ENCODE peak calls at places on chromosomes 2 and 18, in five cellular contexts. One of them, this sample, is unnamed.

GRCh38 chr2:230779607-230780006 is 67.0 kb downstream of the CAB39 start:
- DNase-seq in lower lobe of right lung: no peak
- DNase-seq in HepG2: no peak
- DNase-seq in IMR-90: no peak
- DNase-seq in sigmoid colon: no peak
- DNase-seq in this sample: no peak

GRCh38 chr2:5442736-5443135 is 249.4 kb upstream of the SOX11 start:
- DNase-seq in lower lobe of right lung: no peak
- DNase-seq in sigmoid colon: no peak
- DNase-seq in HepG2: no peak
- DNase-seq in IMR-90: no peak
- DNase-seq in this sample: no peak

GRCh38 chr18:75244336-75244735 is 33.7 kb downstream of the TSHZ1 start:
- DNase-seq in HepG2: peak; percentile 21
- DNase-seq in sigmoid colon: no peak
- DNase-seq in IMR-90: no peak
- DNase-seq in lower lobe of right lung: no peak
- DNase-seq in this sample: peak; percentile 34

GRCh38 chr2:53989210-53989862 is 18.5 kb upstream of the PSME4 start:
- DNase-seq in IMR-90: no peak
- DNase-seq in lower lobe of right lung: no peak
- DNase-seq in sigmoid colon: no peak
- DNase-seq in HepG2: peak; percentile 68
- DNase-seq in this sample: no peak

GRCh38 chr18:67589325-67589724 is 72.8 kb upstream of the DSEL start:
- DNase-seq in HepG2: no peak
- DNase-seq in IMR-90: peak; percentile 53
- DNase-seq in lower lobe of right lung: no peak
- DNase-seq in sigmoid colon: no peak
- DNase-seq in this sample: no peak

GRCh38 chr2:64624108-64624610 is 29.6 kb downstream of the SERTAD2 start:
- DNase-seq in HepG2: no peak
- DNase-seq in sigmoid colon: peak; percentile 18
- DNase-seq in lower lobe of right lung: no peak
- DNase-seq in IMR-90: no peak
- DNase-seq in this sample: no peak

GRCh38 chr2:152961376-152961775 is 243.0 kb downstream of the ARL6IP6 start:
- DNase-seq in lower lobe of right lung: no peak
- DNase-seq in IMR-90: no peak
- DNase-seq in HepG2: no peak
- DNase-seq in sigmoid colon: no peak
- DNase-seq in this sample: no peak

GRCh38 chr2:2782007-2782406 is 450.9 kb upstream of the MYT1L start:
- DNase-seq in IMR-90: no peak
- DNase-seq in lower lobe of right lung: no peak
- DNase-seq in sigmoid colon: no peak
- DNase-seq in HepG2: no peak
- DNase-seq in this sample: no peak

GRCh38 chr2:80464275-80464674 is 159.7 kb upstream of the LRRTM1 start:
- DNase-seq in HepG2: no peak
- DNase-seq in IMR-90: no peak
- DNase-seq in lower lobe of right lung: no peak
- DNase-seq in sigmoid colon: no peak
- DNase-seq in this sample: no peak

DNA sequence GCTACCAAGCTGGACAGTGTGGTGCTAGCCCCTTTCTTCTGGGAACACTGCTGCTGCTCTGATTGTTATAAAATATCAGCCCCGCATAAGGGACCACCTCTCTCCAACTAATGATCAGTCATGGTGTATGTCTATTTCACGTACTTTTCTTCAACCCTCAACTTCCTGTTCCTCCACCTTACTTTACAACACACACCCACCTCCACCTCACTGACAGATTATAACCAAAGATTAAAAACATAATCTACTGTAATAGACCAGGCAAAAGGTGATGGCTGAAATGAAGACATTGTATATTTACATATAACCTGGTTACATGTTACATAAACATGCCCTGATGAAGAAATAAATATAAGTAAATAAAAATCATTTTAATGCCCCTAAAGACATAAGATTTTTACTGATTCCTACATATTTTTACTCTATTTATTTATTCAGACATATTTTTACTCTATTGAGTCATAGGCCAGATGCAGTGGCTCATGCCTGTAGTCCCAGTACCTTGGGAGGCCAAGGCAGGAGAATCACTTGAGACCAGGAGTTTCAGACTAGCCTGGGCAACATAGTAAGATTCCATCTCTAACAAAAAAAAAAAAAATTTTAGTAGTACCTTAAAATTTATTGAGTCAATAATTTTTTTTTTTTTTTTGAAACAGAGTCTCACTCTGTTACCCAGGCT is 12.8 kb downstream of the STK39 start:
- DNase-seq in IMR-90: peak; percentile 64
- DNase-seq in sigmoid colon: no peak
- DNase-seq in lower lobe of right lung: no peak
- DNase-seq in HepG2: no peak
- DNase-seq in this sample: no peak
- H3K4me1 ChIP-seq in IMR-90: peaks cover 10% of the 10 kb centered on the region
- H3K4me1 ChIP-seq in sigmoid colon: peaks cover 11% of the 10 kb centered on the region
- H3K4me1 ChIP-seq in lower lobe of right lung: no peaks in the 10 kb centered on the region
- H3K4me1 ChIP-seq in HepG2: peaks cover 14% of the 10 kb centered on the region
- H3K4me1 ChIP-seq in this sample: peaks cover 6% of the 10 kb centered on the region

DNA sequence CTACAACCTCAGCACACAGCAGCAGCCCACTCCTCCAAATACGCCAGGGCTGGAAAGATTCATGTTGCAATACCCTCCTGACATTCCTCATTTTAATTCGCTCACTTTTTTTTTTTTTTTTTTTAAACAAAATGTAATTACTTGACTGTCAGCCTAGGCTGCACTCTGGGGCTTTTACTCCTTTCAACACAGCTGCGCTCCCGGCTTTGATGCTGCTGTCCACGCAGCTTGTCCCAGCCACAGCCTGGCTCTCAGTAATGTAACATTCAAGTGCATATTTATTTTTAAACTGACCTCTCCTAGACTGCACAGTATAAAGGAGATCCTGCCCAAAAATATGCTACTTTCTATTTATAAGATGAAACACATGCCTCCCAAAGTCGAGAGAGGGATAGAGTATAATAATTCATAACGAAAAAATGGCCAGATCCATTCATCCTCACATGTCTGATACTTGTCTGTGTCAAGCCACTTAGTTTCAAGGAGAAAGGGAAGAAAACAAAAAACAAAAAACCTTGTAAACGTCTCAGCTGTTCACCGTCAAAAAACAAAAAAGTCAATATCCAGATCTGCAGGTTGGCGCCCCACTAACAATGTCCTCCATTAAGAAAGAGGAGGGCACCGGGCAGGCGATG is 947 bp downstream of the CDC42EP3 start:
- DNase-seq in HepG2: no peak
- DNase-seq in sigmoid colon: peak; percentile 72
- DNase-seq in lower lobe of right lung: no peak
- DNase-seq in IMR-90: no peak
- DNase-seq in this sample: peak; percentile 29
- H3K4me1 ChIP-seq in HepG2: peaks cover 15% of the 10 kb centered on the region
- H3K4me1 ChIP-seq in sigmoid colon: peaks cover 58% of the 10 kb centered on the region
- H3K4me1 ChIP-seq in lower lobe of right lung: peaks cover 64% of the 10 kb centered on the region
- H3K4me1 ChIP-seq in IMR-90: peaks cover 16% of the 10 kb centered on the region
- H3K4me1 ChIP-seq in this sample: peaks cover 20% of the 10 kb centered on the region

DNA sequence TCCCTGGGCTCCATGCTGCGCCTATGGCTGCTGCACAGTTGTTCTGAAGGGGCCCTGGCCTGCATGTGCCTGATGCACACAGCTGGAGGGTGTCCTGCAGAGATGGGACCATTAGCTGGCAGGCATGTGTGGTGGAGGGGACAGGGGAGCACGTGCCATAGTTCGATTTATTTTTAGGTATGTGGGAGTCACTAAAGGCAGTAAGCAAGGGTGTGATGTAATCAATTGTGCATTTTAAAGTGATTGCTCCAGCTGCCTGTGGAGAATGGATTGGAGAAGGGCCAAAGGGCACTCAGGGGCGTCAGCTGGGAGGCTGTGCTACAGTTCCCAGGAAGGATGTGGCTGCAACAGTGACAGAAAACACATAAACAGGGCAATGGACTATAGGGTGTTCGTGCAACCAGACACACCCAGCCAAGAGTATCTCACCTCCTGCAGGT is 205.1 kb downstream of the ARL4C start:
- DNase-seq in HepG2: no peak
- DNase-seq in sigmoid colon: no peak
- DNase-seq in IMR-90: peak; percentile 77
- DNase-seq in lower lobe of right lung: no peak
- DNase-seq in this sample: peak; percentile 52
- H3K4me1 ChIP-seq in HepG2: no peaks in the 10 kb centered on the region
- H3K4me1 ChIP-seq in sigmoid colon: no peaks in the 10 kb centered on the region
- H3K4me1 ChIP-seq in IMR-90: peaks cover 13% of the 10 kb centered on the region
- H3K4me1 ChIP-seq in lower lobe of right lung: peaks cover 38% of the 10 kb centered on the region
- H3K4me1 ChIP-seq in this sample: no peaks in the 10 kb centered on the region

GRCh38 chr2:201150454-201151020 is 32.4 kb upstream of the CASP10 start:
- DNase-seq in HepG2: no peak
- DNase-seq in IMR-90: no peak
- DNase-seq in lower lobe of right lung: no peak
- DNase-seq in sigmoid colon: no peak
- DNase-seq in this sample: no peak

GRCh38 chr2:201151127-201152074 is 31.5 kb upstream of the CASP10 start:
- DNase-seq in sigmoid colon: no peak
- DNase-seq in HepG2: peak; percentile 39
- DNase-seq in lower lobe of right lung: no peak
- DNase-seq in IMR-90: peak; percentile 93
- DNase-seq in this sample: no peak

GRCh38 chr2:201152517-201152916 is 30.4 kb upstream of the CASP10 start:
- DNase-seq in HepG2: no peak
- DNase-seq in IMR-90: no peak
- DNase-seq in sigmoid colon: no peak
- DNase-seq in lower lobe of right lung: no peak
- DNase-seq in this sample: no peak

GRCh38 chr2:201148434-201148833 is 32.5 kb downstream of the CFLAR start:
- DNase-seq in HepG2: no peak
- DNase-seq in lower lobe of right lung: no peak
- DNase-seq in IMR-90: no peak
- DNase-seq in sigmoid colon: no peak
- DNase-seq in this sample: no peak

GRCh38 chr2:201149064-201149820 is 33.3 kb downstream of the CFLAR start:
- DNase-seq in lower lobe of right lung: no peak
- DNase-seq in IMR-90: peak; percentile 96
- DNase-seq in HepG2: peak; percentile 97
- DNase-seq in sigmoid colon: no peak
- DNase-seq in this sample: peak; percentile 72
- H3K4me1 ChIP-seq in lower lobe of right lung: peaks cover 57% of the 10 kb centered on the region
- H3K4me1 ChIP-seq in IMR-90: peaks cover 19% of the 10 kb centered on the region
- H3K4me1 ChIP-seq in HepG2: peaks cover 48% of the 10 kb centered on the region
- H3K4me1 ChIP-seq in sigmoid colon: peaks cover 40% of the 10 kb centered on the region
- H3K4me1 ChIP-seq in this sample: peaks cover 30% of the 10 kb centered on the region

DNA sequence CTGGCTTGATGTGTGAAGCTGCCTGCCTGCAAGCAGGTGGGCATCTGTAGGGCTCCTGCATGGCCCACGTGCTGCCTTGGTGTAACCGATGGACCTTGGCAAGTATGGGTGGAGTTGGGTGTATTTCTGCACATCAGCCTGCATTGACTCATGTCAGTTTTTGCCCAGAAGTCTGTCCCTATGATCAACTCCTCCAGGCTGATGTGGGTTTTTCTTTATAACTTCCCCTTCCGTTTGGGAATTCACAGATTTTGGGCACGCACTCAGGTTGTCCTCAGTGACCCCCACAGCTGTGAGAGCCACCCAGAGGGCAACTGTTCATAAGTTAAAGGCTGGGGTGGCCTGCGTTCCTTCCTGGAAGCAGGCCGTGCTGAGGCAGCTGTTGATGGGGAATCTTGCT is 123.3 kb downstream of the NCK2 start:
- DNase-seq in lower lobe of right lung: no peak
- DNase-seq in HepG2: no peak
- DNase-seq in sigmoid colon: no peak
- DNase-seq in IMR-90: no peak
- DNase-seq in this sample: no peak
- H3K4me1 ChIP-seq in lower lobe of right lung: peaks cover 33% of the 10 kb centered on the region
- H3K4me1 ChIP-seq in HepG2: peaks cover 4% of the 10 kb centered on the region
- H3K4me1 ChIP-seq in sigmoid colon: peaks cover 28% of the 10 kb centered on the region
- H3K4me1 ChIP-seq in IMR-90: peaks cover 19% of the 10 kb centered on the region
- H3K4me1 ChIP-seq in this sample: peaks cover 16% of the 10 kb centered on the region

DNA sequence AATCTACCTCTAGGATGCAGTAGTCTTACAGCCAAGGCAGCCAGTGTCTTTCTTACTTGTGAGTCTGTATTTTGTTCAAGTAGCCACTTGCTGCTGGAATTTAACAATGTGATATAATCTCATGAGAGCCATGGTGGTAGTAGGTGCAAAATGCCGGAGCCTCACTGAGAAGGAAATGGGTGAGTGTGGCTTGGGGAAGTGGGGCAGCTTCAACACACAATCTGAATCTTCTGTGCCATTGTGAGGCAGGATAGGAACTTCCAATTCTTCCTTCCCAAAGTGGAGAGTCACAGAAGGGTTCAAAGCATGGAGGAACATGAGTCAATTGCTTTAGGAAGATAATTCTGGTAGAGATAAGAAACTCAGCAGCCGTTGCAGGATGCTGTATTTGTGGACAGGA is 158.7 kb upstream of the APCDD1 start:
- DNase-seq in IMR-90: no peak
- DNase-seq in lower lobe of right lung: no peak
- DNase-seq in sigmoid colon: no peak
- DNase-seq in HepG2: no peak
- DNase-seq in this sample: no peak
- H3K4me1 ChIP-seq in IMR-90: no peaks in the 10 kb centered on the region
- H3K4me1 ChIP-seq in lower lobe of right lung: no peaks in the 10 kb centered on the region
- H3K4me1 ChIP-seq in sigmoid colon: no peaks in the 10 kb centered on the region
- H3K4me1 ChIP-seq in HepG2: peaks cover 2% of the 10 kb centered on the region
- H3K4me1 ChIP-seq in this sample: peaks cover 7% of the 10 kb centered on the region

DNA sequence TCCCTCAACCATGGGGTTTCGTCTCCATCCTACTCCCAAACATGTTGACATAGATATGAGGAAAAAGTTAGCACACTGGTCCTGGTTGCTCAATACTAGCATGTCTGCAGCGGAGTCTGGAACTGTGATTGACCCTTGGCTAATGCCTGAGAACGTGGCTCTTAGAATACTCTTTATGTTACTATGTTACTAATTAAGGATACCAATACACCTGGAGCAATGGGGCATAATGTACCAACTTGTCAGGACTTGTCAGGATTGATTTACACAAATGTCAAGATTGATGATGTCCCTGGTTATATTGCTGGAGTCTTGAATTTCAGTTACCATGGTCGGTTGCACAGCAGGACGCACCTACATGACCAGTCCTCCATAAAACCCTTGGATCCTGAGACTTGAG is 810.9 kb downstream of the CPS1 start:
- DNase-seq in HepG2: no peak
- DNase-seq in IMR-90: no peak
- DNase-seq in sigmoid colon: no peak
- DNase-seq in lower lobe of right lung: no peak
- DNase-seq in this sample: peak; percentile 6
- H3K4me1 ChIP-seq in HepG2: no peaks in the 10 kb centered on the region
- H3K4me1 ChIP-seq in IMR-90: no peaks in the 10 kb centered on the region
- H3K4me1 ChIP-seq in sigmoid colon: no peaks in the 10 kb centered on the region
- H3K4me1 ChIP-seq in lower lobe of right lung: no peaks in the 10 kb centered on the region
- H3K4me1 ChIP-seq in this sample: no peaks in the 10 kb centered on the region

GRCh38 chr2:32404691-32405090 is 47.9 kb downstream of the BIRC6 start:
- DNase-seq in HepG2: no peak
- DNase-seq in lower lobe of right lung: no peak
- DNase-seq in sigmoid colon: no peak
- DNase-seq in IMR-90: no peak
- DNase-seq in this sample: no peak

GRCh38 chr2:32402087-32402486 is 45.3 kb downstream of the BIRC6 start:
- DNase-seq in sigmoid colon: no peak
- DNase-seq in lower lobe of right lung: no peak
- DNase-seq in IMR-90: no peak
- DNase-seq in HepG2: no peak
- DNase-seq in this sample: no peak

GRCh38 chr2:32403782-32404181 is 47.0 kb downstream of the BIRC6 start:
- DNase-seq in sigmoid colon: no peak
- DNase-seq in HepG2: no peak
- DNase-seq in IMR-90: no peak
- DNase-seq in lower lobe of right lung: no peak
- DNase-seq in this sample: no peak

GRCh38 chr2:32399221-32399620 is 42.4 kb downstream of the BIRC6 start:
- DNase-seq in HepG2: no peak
- DNase-seq in sigmoid colon: no peak
- DNase-seq in lower lobe of right lung: no peak
- DNase-seq in IMR-90: no peak
- DNase-seq in this sample: no peak
- H3K4me1 ChIP-seq in HepG2: no peaks in the 10 kb centered on the region
- H3K4me1 ChIP-seq in sigmoid colon: no peaks in the 10 kb centered on the region
- H3K4me1 ChIP-seq in lower lobe of right lung: no peaks in the 10 kb centered on the region
- H3K4me1 ChIP-seq in IMR-90: no peaks in the 10 kb centered on the region
- H3K4me1 ChIP-seq in this sample: no peaks in the 10 kb centered on the region

This sample was measured in hepatocyte.